ENCODE peak calls at places on chromosomes 3 and 15, in seven cellular contexts. W is IMR-90; Q is activated T-helper 1 cell treated with anti-CD3 and anti-CD28 coated beads, Interleukin-2, amount 50 U/mL, for 16 hours; G is naive thymus-derived CD4-positive, alpha-beta T cell; U is SW 1271; D is stimulated activated naive CD4-positive, alpha-beta T cell; L is activated T-cell treated with anti-CD3 and anti-CD28 coated beads, Interleukin-2, amount 50 U/mL, for 72 hours. P is an unnamed sample.

GRCh38 chr3:125443923-125444322 is 68.8 kb upstream of the ZNF148 start:
- DNase-seq in W (peak), Q (no peak), G (no peak), U (no peak), D (no peak), L (no peak), P (no peak)

GRCh38 chr3:141164844-141165243 is 66.8 kb upstream of the PXYLP1 start:
- DNase-seq in W (no peak), Q (no peak), G (no peak), U (no peak), D (no peak), L (no peak), P (no peak)

GRCh38 chr15:62709261-62709660 is 333.3 kb upstream of the TPM1 start:
- DNase-seq in W (no peak), Q (no peak), G (no peak), U (no peak), D (no peak), L (no peak), P (no peak)

GRCh38 chr3:183489455-183490210 is 61.2 kb upstream of the MCF2L2 start:
- DNase-seq in W (peak), Q (no peak), G (no peak), U (no peak), D (no peak), L (no peak), P (no peak)

GRCh38 chr3:177753498-177754155 is 556.3 kb upstream of the TBL1XR1 start:
- DNase-seq in W (peak), Q (no peak), G (no peak), U (no peak), D (no peak), L (no peak), P (no peak)

GRCh38 chr3:168218600-168218999 is 122.9 kb upstream of the GOLIM4 start:
- DNase-seq in W (no peak), Q (no peak), G (no peak), U (no peak), D (no peak), L (no peak), P (no peak)

GRCh38 chr15:64875641-64876223 is 34.0 kb downstream of the PLEKHO2 start:
- DNase-seq in W (no peak), Q (no peak), G (no peak), U (no peak), D (no peak), L (no peak), P (no peak)

GRCh38 chr3:188431553-188431952 is 277.6 kb downstream of the LPP start:
- DNase-seq in W (peak), Q (no peak), G (no peak), U (peak), D (no peak), L (no peak), P (no peak)

GRCh38 chr15:91967935-91968605 is 114.6 kb downstream of the SLCO3A1 start:
- DNase-seq in W (peak), Q (no peak), G (no peak), U (no peak), D (no peak), L (no peak), P (no peak)

GRCh38 chr3:131174752-131175151 is 148.1 kb downstream of the NEK11 start:
- DNase-seq in W (no peak), Q (no peak), G (peak), U (no peak), D (peak), L (peak), P (no peak)

GRCh38 chr15:83436513-83437158 is 10.5 kb upstream of the SH3GL3 start:
- DNase-seq in W (peak), Q (no peak), G (no peak), U (peak), D (no peak), L (no peak), P (no peak)

GRCh38 chr3:148077318-148077923 is 620.3 kb upstream of the AGTR1 start:
- DNase-seq in W (peak), Q (no peak), G (no peak), U (peak), D (no peak), L (no peak), P (no peak)

GRCh38 chr15:87619161-87619960 is 637.2 kb downstream of the NTRK3 start:
- DNase-seq in W (peak), Q (no peak), G (no peak), U (peak), D (no peak), L (no peak), P (no peak)

GRCh38 chr3:146542179-146542578 is 2.2 kb downstream of the PLSCR1 start:
- DNase-seq in W (peak), Q (no peak), G (no peak), U (no peak), D (no peak), L (peak), P (no peak)

GRCh38 chr3:173743111-173743510 is 345.6 kb downstream of the NLGN1 start:
- DNase-seq in W (peak), Q (no peak), G (no peak), U (no peak), D (no peak), L (no peak), P (no peak)

GRCh38 chr15:100170280-100170654 is 171.5 kb downstream of the ADAMTS17 start:
- DNase-seq in W (no peak), Q (no peak), G (no peak), U (no peak), D (no peak), L (peak), P (no peak)

GRCh38 chr3:43290961-43291360 is 4.6 kb downstream of the SNRK start:
- DNase-seq in W (peak), Q (no peak), G (no peak), U (no peak), D (no peak), L (no peak), P (no peak)

GRCh38 chr3:64214697-64215018 is 10.6 kb downstream of the PRICKLE2 start:
- DNase-seq in W (peak), Q (no peak), G (no peak), U (no peak), D (no peak), L (no peak), P (no peak)

GRCh38 chr3:141085331-141086047 is 34.3 kb downstream of the SPSB4 start:
- DNase-seq in W (no peak), Q (no peak), G (no peak), U (no peak), D (no peak), L (no peak), P (no peak)

GRCh38 chr3:136735103-136735502 is 17.1 kb downstream of the STAG1 start:
- DNase-seq in W (no peak), Q (no peak), G (no peak), U (no peak), D (no peak), L (no peak), P (no peak)

GRCh38 chr3:128372281-128372680 is 94.4 kb downstream of the DNAJB8 start:
- DNase-seq in W (no peak), Q (no peak), G (no peak), U (no peak), D (no peak), L (peak), P (no peak)

GRCh38 chr15:83046558-83047127 is 20.4 kb downstream of the BTBD1 start:
- DNase-seq in W (peak), Q (no peak), G (no peak), U (peak), D (no peak), L (no peak), P (no peak)

GRCh38 chr15:70093481-70094309 is 4.0 kb downstream of the TLE3 start:
- DNase-seq in W (no peak), Q (no peak), G (no peak), U (no peak), D (peak), L (peak), P (no peak)

GRCh38 chr15:60584355-60585023 is 105.5 kb upstream of the ICE2 start:
- DNase-seq in W (no peak), Q (no peak), G (peak), U (no peak), D (peak), L (no peak), P (no peak)

GRCh38 chr15:83064859-83065258 is 2.2 kb downstream of the BTBD1 start:
- DNase-seq in W (peak), Q (no peak), G (no peak), U (no peak), D (no peak), L (no peak), P (no peak)

GRCh38 chr15:43795997-43796396 is 3.9 kb downstream of the SERF2 start:
- DNase-seq in W (no peak), Q (no peak), G (no peak), U (no peak), D (no peak), L (no peak), P (no peak)

GRCh38 chr3:31106912-31107311 is 212.5 kb upstream of the GADL1 start:
- DNase-seq in W (no peak), Q (no peak), G (no peak), U (no peak), D (no peak), L (peak), P (no peak)

P was measured in NCI-H2107.